ENCODE peak calls at places on chromosomes 2 and 18, in four cellular contexts. E is cardiac muscle cell, V is choroid plexus epithelial cell, I is ascending aorta. U is an unnamed sample.

GRCh38 chr2:144548532-144549191 is 28.7 kb upstream of the ZEB2 start:
- DNase-seq in E (no peak), V (no peak), I (no peak), U (no peak)

GRCh38 chr2:182432051-182432450 is 5.2 kb upstream of the PDE1A start:
- DNase-seq in E (no peak), V (no peak), I (no peak), U (no peak)

GRCh38 chr2:10507106-10507505 is 59.0 kb upstream of the ODC1 start:
- DNase-seq in E (no peak), V (no peak), I (no peak), U (no peak)

GRCh38 chr2:524442-524841 is 152.8 kb downstream of the TMEM18 start:
- DNase-seq in E (no peak), V (peak), I (no peak), U (no peak)

GRCh38 chr2:11553661-11554429 is 20.0 kb downstream of the GREB1 start:
- DNase-seq in E (no peak), V (peak), I (no peak), U (peak)

GRCh38 chr18:64165906-64166305 is 17.0 kb upstream of the LINC00305 start:
- DNase-seq in E (peak), V (peak), I (no peak), U (peak)

GRCh38 chr2:14634885-14635871 is 2.7 kb downstream of the LRATD1 start:
- DNase-seq in E (peak), V (peak), I (no peak), U (peak)

GRCh38 chr2:229270551-229271410 is at the start of gene PID1:
- DNase-seq in E (peak), V (peak), I (no peak), U (peak)

GRCh38 chr18:49168970-49169619 is 218.3 kb upstream of the SMAD7 start:
- DNase-seq in E (no peak), V (no peak), I (no peak), U (no peak)

GRCh38 chr2:231615058-231615671 is 22.5 kb downstream of the TEX44 start:
- DNase-seq in E (no peak), V (peak), I (no peak), U (no peak)

GRCh38 chr18:8609711-8610441 is 639 bp downstream of the RAB12 start:
- DNase-seq in E (peak), V (no peak), I (no peak), U (no peak)

GRCh38 chr18:49722472-49722871 is 90.9 kb downstream of the ACAA2 start:
- DNase-seq in E (no peak), V (no peak), I (no peak), U (no peak)

GRCh38 chr2:160061533-160062282 is 707 bp downstream of the PLA2R1 start:
- DNase-seq in E (no peak), V (no peak), I (no peak), U (no peak)

GRCh38 chr2:173858297-173858731 is 106.9 kb downstream of the SP3 start:
- DNase-seq in E (no peak), V (no peak), I (no peak), U (no peak)

GRCh38 chr2:60569680-60570111 is 16.2 kb upstream of the BCL11A start:
- DNase-seq in E (peak), V (peak), I (no peak), U (no peak)

GRCh38 chr2:190846746-190847145 is 33.9 kb upstream of the GLS start:
- DNase-seq in E (no peak), V (no peak), I (no peak), U (no peak)

GRCh38 chr2:66237470-66238354 is 197.2 kb upstream of the MEIS1 start:
- DNase-seq in E (no peak), V (no peak), I (no peak), U (no peak)

GRCh38 chr2:19739256-19739655 is 162.5 kb downstream of the TTC32 start:
- DNase-seq in E (no peak), V (no peak), I (no peak), U (peak)
- H3K4me3 ChIP-seq in E (no peak), V (no peak), I (no peak), U (no peak)

DNA sequence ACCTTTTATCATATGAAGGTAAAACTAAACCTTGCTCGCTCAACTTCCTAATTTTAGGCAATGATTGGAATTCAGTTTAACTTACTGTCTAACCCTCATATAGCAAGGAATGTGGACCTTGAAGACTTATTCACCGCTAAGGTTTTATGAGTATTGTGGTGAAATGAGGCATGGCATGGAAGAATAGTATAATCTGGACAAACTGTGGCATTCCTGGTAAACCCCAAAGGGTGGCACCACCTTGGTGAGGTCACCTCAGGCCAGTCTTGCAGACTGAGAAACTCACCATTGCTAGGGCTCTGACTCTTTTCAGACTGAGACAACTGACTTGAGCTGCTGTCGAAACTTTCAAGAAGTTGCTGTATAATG is 51.1 kb upstream of the EHBP1 start:
- DNase-seq in E (no peak), V (peak), I (no peak), U (no peak)
- TF ChIP-seq CTCF in E (no peak), V (no peak), I (no peak), U (no peak)

DNA sequence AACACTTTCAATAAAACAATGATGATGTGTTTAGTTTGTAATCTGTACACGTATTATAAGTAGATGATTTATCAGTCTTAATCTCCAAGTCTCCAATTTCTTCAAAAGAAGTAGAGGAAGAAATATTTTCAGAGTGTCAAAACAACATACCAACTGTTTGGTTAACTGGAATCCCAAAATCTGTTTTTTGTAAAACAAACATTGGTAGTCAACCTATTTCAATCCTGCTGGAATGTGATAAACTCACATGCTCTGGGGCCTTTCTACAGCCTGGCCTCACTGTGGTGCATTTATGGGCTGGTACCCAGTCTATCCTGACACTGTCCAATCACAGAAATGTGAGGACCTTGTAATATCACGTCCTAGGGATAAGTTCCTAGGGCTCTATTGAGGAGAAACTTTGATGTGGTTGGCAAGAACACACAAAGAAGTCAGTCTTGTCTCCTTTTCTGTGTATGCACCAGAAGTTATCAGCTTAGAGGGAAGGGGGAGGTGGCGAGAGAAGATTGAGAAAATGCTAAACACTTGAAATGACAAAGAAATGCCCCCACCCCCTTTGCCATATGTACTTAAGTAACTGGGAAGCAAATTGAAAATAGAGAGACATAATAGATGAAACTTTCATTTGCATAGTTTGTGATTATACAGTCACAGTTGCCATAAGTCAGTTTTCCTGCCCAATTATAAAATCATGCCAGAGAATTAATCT is 47.1 kb downstream of the PRKRA start:
- DNase-seq in E (no peak), V (no peak), I (no peak), U (no peak)
- H3K4me3 ChIP-seq in E (no peak), V (no peak), I (no peak), U (no peak)

GRCh38 chr18:24544141-24544498 is 83.7 kb downstream of the HRH4 start:
- DNase-seq in E (peak), V (peak), I (no peak), U (peak)
- TF ChIP-seq CTCF in E (peak), V (peak), I (peak), U (peak)

DNA sequence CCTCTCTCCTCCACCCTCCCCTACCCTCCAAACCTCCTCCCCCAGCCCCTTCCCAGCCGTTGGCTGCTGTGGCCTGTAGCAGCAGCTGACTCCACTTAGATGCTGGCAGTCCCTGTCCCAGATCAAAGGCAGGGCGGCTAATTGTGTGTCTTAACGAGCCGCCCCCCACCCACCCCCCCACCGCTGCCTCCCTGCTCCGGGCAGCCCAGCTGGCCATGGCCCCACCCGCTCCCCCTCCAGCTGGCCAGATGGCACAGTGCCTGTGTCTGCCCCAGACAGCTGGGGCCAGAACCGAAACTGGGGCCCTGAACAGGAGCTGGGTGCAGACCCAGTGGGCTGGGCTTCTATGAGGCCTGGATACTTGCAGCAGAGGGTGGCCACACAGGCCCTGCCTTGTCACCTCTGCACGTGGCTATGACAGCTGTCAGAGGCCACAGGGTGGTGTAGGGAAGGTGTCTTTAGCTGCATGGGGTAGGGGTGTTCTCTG is 5.9 kb downstream of the WNT10A start:
- DNase-seq in E (no peak), V (no peak), I (no peak), U (no peak)
- H3K4me3 ChIP-seq in E (no peak), V (no peak), I (no peak), U (no peak)

GRCh38 chr2:106839849-106840595 is 45.9 kb downstream of the ST6GAL2 start:
- DNase-seq in E (peak), V (peak), I (no peak), U (no peak)
- TF ChIP-seq CTCF in E (peak), V (peak), I (peak), U (no peak)

DNA sequence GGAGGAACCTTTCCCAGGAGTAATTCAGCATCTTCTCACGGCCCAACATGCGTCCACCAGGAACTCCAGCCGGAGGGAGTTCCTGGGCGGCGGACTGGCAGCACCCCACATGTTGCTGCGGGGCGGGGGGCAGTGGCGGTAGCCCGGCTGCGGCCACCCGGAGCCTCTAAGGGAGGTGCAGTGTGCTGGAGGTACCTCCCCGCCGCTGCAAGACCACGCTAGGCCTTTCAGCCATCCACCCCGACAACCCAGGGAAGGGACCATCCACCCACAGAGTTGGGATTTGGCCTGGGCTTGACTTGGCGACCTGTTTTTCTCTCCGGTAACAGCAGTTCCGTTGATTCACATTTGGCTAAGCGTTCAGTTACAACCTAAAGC is 625 bp downstream of the LYPD6 start:
- DNase-seq in E (peak), V (no peak), I (no peak), U (no peak)
- H3K4me3 ChIP-seq in E (peak), V (no peak), I (peak), U (peak)

GRCh38 chr2:48467637-48468036 is 62.3 kb upstream of the STON1 start:
- DNase-seq in E (no peak), V (no peak), I (no peak), U (peak)
- TF ChIP-seq CTCF in E (no peak), V (no peak), I (no peak), U (no peak)

DNA sequence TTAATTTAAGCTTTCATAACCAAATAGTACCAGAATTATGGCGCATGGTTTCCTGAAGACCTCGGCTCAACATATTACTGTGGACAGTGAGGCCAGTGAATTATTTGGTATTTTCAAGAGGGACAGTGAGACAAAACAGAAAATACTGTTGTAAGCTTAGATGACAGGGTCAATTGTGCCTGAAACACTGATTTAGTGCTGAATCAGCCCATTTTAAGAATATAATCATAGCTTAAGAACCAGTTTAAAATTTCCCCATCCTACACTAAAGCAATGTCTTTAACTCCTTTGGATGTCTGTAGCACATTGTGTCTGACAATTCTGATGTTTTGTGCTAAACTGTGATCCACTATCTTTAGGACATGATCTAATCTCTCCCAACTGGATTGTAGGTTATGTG is 4.6 kb downstream of the ITGA6 start:
- DNase-seq in E (no peak), V (no peak), I (no peak), U (no peak)
- H3K4me3 ChIP-seq in E (no peak), V (no peak), I (no peak), U (no peak)

U was measured in fibroblast of mammary gland.